ENCODE peak calls at places on chromosomes 16 and 17, in four cellular contexts. L is K562, E is HL-60, M is GM12878. O is an unnamed sample.

GRCh38 chr17:1553354-1554266 is 9.0 kb downstream of the PITPNA start:
- DNase-seq in M (no peak), E (no peak), L (no peak), O (no peak)

GRCh38 chr16:85233520-85233919 is 121.2 kb upstream of the CIBAR2 start:
- DNase-seq in E (no peak), L (no peak), M (no peak), O (no peak)

GRCh38 chr16:3094289-3095027 is 4.6 kb downstream of the ZSCAN10 start:
- DNase-seq in L (peak; percentile 69), E (peak; percentile 57), M (no peak), O (no peak)

GRCh38 chr17:30597776-30598288 is 120.6 kb downstream of the GOSR1 start:
- DNase-seq in E (no peak), L (no peak), M (no peak), O (no peak)

GRCh38 chr17:56497132-56497531 is 96.4 kb upstream of the NOG start:
- DNase-seq in L (no peak), M (no peak), E (no peak), O (no peak)

GRCh38 chr17:80330276-80330675 is 69.6 kb downstream of the RNF213 start:
- DNase-seq in E (no peak), M (no peak), L (no peak), O (no peak)

GRCh38 chr17:63082273-63082861 is 116.3 kb downstream of the TANC2 start:
- DNase-seq in M (no peak), E (no peak), L (no peak), O (no peak)

GRCh38 chr17:1108560-1108809 is 71.3 kb downstream of the ABR start:
- DNase-seq in L (no peak), M (no peak), E (no peak), O (no peak)

GRCh38 chr16:13961099-13961811 is 41.3 kb downstream of the ERCC4 start:
- DNase-seq in M (no peak), E (no peak), L (no peak), O (no peak)

GRCh38 chr17:9898812-9899211 is 6.3 kb downstream of the RCVRN start:
- DNase-seq in M (no peak), E (no peak), L (no peak), O (no peak)

GRCh38 chr16:28924762-28925385 is at the start of gene RABEP2:
- DNase-seq in M (no peak), L (peak; percentile 96), E (peak; percentile 90), O (peak; percentile 95)

GRCh38 chr16:73565925-73566324 is 518.0 kb upstream of the ZFHX3 start:
- DNase-seq in L (no peak), E (no peak), M (no peak), O (no peak)

GRCh38 chr17:6894206-6894528 is 62.6 kb upstream of the TEKT1 start:
- DNase-seq in E (no peak), M (no peak), L (no peak), O (peak; percentile 32)

GRCh38 chr16:23380501-23380951 is 72.5 kb downstream of the COG7 start:
- DNase-seq in M (no peak), L (no peak), E (no peak), O (no peak)

GRCh38 chr17:2108170-2108569 is 53.3 kb downstream of the HIC1 start:
- DNase-seq in L (no peak), E (no peak), M (no peak), O (no peak)

GRCh38 chr16:64172652-64173051 is 949.2 kb downstream of the CDH11 start:
- DNase-seq in E (no peak), L (no peak), M (no peak), O (no peak)

GRCh38 chr16:18072161-18072560 is 264.4 kb downstream of the NPIPA8 start:
- DNase-seq in L (no peak), M (no peak), E (no peak), O (no peak)

GRCh38 chr16:73204359-73205152 is 156.6 kb upstream of the ZFHX3 start:
- DNase-seq in L (no peak), M (no peak), E (no peak), O (no peak)

GRCh38 chr17:37605813-37606505 is 3.3 kb downstream of the SYNRG start:
- DNase-seq in E (peak; percentile 52), M (no peak), L (no peak), O (no peak)

GRCh38 chr17:76544123-76544915 is 4.5 kb downstream of the PRCD start:
- DNase-seq in M (no peak), E (no peak), L (no peak), O (no peak)

GRCh38 chr17:68706351-68706750 is 105.2 kb upstream of the FAM20A start:
- DNase-seq in M (no peak), E (no peak), L (no peak), O (no peak)

GRCh38 chr16:1706386-1707192 is 594 bp downstream of the MAPK8IP3 start:
- DNase-seq in L (peak; percentile 65), E (peak; percentile 39), M (no peak), O (peak; percentile 58)

GRCh38 chr17:2084766-2085647 is 30.1 kb downstream of the HIC1 start:
- DNase-seq in L (no peak), M (no peak), E (no peak), O (no peak)

GRCh38 chr16:85490971-85491771 is 122.0 kb upstream of the GSE1 start:
- DNase-seq in M (no peak), L (peak; percentile 84), E (peak; percentile 30), O (peak; percentile 84)

GRCh38 chr17:50443492-50444051 is 17.6 kb downstream of the ACSF2 start:
- DNase-seq in L (peak; percentile 17), E (no peak), M (no peak), O (no peak)

GRCh38 chr17:42031584-42031983 is 11.7 kb downstream of the NKIRAS2 start:
- DNase-seq in E (no peak), M (no peak), L (peak; percentile 40), O (no peak)

GRCh38 chr17:15238064-15238463 is 27.1 kb downstream of the PMP22 start:
- DNase-seq in M (no peak), E (peak; percentile 66), L (no peak), O (no peak)

GRCh38 chr16:50293041-50293783 is 26.9 kb downstream of the ADCY7 start:
- DNase-seq in L (no peak), M (no peak), E (no peak), O (no peak)

GRCh38 chr16:578870-579405 is 9.2 kb downstream of the PIGQ start:
- DNase-seq in L (peak; percentile 72), M (no peak), E (peak; percentile 85), O (peak; percentile 87)

GRCh38 chr17:41779954-41780353 is 6.6 kb downstream of the JUP start:
- DNase-seq in L (no peak), E (no peak), M (no peak), O (no peak)

DNA sequence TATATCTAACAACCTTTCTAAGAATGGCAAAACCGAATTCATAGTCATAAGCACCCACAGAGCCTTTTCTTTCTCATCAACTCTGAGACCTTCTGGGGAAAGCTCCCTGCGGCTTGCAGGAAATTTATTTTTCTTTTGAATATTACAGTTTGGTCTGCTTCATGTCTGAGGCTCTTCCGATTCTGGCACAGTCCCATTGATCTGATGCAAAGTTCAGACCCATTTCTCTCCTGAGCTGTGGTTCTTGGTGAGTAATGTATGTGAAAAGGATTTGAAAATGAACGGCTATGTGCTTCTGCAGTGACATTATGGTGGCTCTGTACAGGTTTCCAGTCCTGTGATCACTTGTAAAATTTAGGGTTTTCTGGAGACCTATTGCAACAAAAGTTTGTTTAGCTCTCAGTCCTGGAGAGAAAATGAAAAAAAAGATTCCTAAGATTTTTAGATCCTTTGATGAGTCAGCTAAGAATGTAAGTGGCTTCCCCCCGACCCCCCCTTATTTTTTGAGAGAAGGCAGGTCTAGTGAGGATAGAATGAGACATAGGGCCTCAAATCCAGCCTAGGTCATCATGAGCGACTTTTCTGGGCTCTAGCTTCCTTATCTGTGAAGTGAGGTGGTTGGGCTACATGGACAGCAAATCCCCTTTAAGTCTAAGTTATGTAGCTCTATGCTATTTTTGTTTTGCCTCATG is 4.6 kb downstream of the GAN start:
- DNase-seq in L (peak; percentile 33), M (no peak), E (no peak), O (no peak)
- TF ChIP-seq SPI1 in L (no peak), M (no peak), E (no peak), O (no peak)

GRCh38 chr16:20612551-20613470 is 36.6 kb upstream of the ACSM2B start:
- DNase-seq in M (no peak), E (no peak), L (no peak), O (no peak)

GRCh38 chr16:20611975-20612471 is 35.9 kb upstream of the ACSM2B start:
- DNase-seq in L (no peak), M (no peak), E (no peak), O (no peak)

GRCh38 chr16:20610192-20610891 is 34.2 kb upstream of the ACSM2B start:
- DNase-seq in L (no peak), E (no peak), M (no peak), O (no peak)

GRCh38 chr16:20610892-20611349 is 34.8 kb upstream of the ACSM2B start:
- DNase-seq in M (no peak), E (no peak), L (no peak), O (no peak)

DNA sequence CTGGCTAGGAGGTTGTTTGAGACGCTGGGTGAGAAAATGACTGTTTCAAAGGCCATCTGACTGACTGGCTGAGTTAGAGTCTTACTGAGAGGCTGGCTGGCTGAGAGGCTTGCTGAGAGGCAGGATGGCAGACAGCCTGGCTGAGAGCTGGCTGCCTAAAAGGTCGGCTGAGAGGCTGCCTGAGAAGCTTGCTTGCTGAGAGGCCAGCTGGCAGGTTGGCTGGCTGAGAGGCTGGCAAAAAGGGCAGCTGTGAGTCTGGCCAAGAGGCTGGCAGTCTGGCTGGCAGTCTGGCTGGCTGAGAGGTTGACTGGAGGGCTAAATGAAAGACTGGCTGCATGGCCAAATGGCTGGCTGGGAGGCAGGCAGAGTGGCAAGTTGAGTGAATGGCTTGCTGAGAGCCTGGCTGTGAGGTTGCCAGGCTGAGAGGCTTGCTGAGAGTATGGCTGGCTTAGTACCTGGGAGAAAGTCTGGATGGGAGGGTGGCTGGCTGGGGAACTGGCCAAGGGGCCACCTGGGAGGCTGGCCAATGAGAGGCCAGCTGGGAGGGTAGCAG is 35.3 kb upstream of the ACSM2B start:
- DNase-seq in L (no peak), E (no peak), M (no peak), O (no peak)
- TF ChIP-seq SPI1 in L (no peak), E (no peak), M (no peak), O (no peak)

GRCh38 chr16:48627148-48627547 is 17.2 kb upstream of the N4BP1 start:
- DNase-seq in E (no peak), L (no peak), M (no peak), O (no peak)
- TF ChIP-seq SPI1 in E (no peak), L (no peak), M (no peak), O (no peak)

GRCh38 chr17:36089888-36090836 is at the start of gene CCL3:
- DNase-seq in L (no peak), E (peak; percentile 27), M (peak; percentile 99), O (peak; percentile 21)

GRCh38 chr17:36088559-36089376 is 1.2 kb downstream of the CCL3 start:
- DNase-seq in M (no peak), L (no peak), E (no peak), O (no peak)

GRCh38 chr17:36082062-36082461 is 7.9 kb downstream of the CCL3 start:
- DNase-seq in E (no peak), L (no peak), M (peak; percentile 52), O (no peak)

DNA sequence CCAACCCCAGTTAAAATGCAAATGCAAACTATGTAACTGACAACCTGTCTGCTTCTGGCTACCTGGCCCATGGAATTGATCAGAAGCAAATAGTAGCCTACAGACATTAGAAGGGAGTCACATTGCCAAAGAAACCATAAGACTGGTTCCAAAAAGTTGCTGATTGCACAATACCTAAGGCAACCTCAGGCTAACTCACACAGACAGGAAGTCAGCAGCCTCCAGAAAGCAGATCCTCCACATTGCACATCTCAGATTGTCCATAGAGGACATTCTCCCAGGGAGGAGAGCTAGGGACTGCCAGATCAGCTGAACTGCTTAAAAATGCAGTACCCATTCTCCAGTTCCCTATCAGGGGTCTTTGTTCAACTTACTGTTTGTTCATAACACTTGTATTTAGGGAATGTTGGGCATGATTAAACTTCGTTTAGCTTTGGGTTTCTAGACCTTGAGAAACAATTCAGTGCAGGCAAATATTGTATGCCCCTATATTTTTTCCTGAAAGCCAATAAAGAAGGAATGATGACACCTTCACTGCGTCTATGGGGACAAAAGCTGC is 4.2 kb downstream of the CCL3 start:
- DNase-seq in M (no peak), E (peak; percentile 87), L (no peak), O (no peak)
- TF ChIP-seq SPI1 in M (no peak), E (peak; percentile 76), L (no peak), O (no peak)